ENCODE peak calls at places on chromosomes 12 and 14, in six cellular contexts. Z, A, F, X, C and H are unnamed samples.

GRCh38 chr12:6141048-6141447 is 16.6 kb upstream of the VWF start:
- DNase-seq in C (no peak), F (no peak), X (no peak), Z (peak; percentile 57), A (no peak), H (peak; percentile 77)

GRCh38 chr12:75446857-75447256 is 33.7 kb upstream of the GLIPR1 start:
- DNase-seq in X (no peak), Z (no peak), F (no peak), C (no peak), A (no peak), H (no peak)

GRCh38 chr12:70721958-70722357 is 84.7 kb upstream of the PTPRB start:
- DNase-seq in X (no peak), Z (no peak), C (no peak), A (no peak), F (no peak), H (no peak)

GRCh38 chr12:57803317-57803893 is 15.1 kb downstream of the AVIL start:
- DNase-seq in C (no peak), F (peak; percentile 24), X (no peak), Z (peak; percentile 31), A (peak; percentile 44), H (peak; percentile 17)

GRCh38 chr12:94563261-94563660 is 87.1 kb downstream of the TMCC3 start:
- DNase-seq in X (no peak), Z (no peak), F (no peak), A (no peak), C (no peak), H (no peak)

GRCh38 chr12:23083267-23083666 is 458.3 kb downstream of the ETNK1 start:
- DNase-seq in A (no peak), X (no peak), C (no peak), Z (no peak), F (peak; percentile 17), H (no peak)

GRCh38 chr12:59079472-59079871 is 159.2 kb upstream of the LRIG3 start:
- DNase-seq in X (no peak), A (no peak), F (no peak), C (no peak), Z (no peak), H (no peak)

GRCh38 chr12:3445127-3445978 is 45.6 kb upstream of the PRMT8 start:
- DNase-seq in X (no peak), A (no peak), F (peak; percentile 90), Z (no peak), C (no peak), H (no peak)

GRCh38 chr12:109932878-109933503 is 32.9 kb downstream of the TCHP start:
- DNase-seq in A (no peak), C (no peak), F (no peak), Z (no peak), X (no peak), H (no peak)

GRCh38 chr14:69715725-69716482 is 51.0 kb upstream of the SRSF5 start:
- DNase-seq in Z (no peak), C (no peak), A (no peak), F (peak; percentile 41), X (no peak), H (peak; percentile 90)

GRCh38 chr14:59020382-59020781 is 168.1 kb upstream of the DAAM1 start:
- DNase-seq in X (no peak), A (peak; percentile 28), Z (no peak), C (no peak), F (no peak), H (no peak)

GRCh38 chr12:63821781-63822251 is 22.7 kb upstream of the SRGAP1 start:
- DNase-seq in A (no peak), Z (no peak), C (no peak), X (no peak), F (no peak), H (no peak)

GRCh38 chr14:77014004-77014604 is 14.4 kb downstream of the IRF2BPL start:
- DNase-seq in X (no peak), F (no peak), A (no peak), Z (no peak), C (peak; percentile 75), H (no peak)

GRCh38 chr12:90868626-90869025 is 86.3 kb downstream of the CCER1 start:
- DNase-seq in C (no peak), A (no peak), X (no peak), Z (no peak), F (no peak), H (no peak)

GRCh38 chr14:34713122-34713680 is 1.2 kb downstream of the CFL2 start:
- DNase-seq in A (no peak), Z (no peak), C (no peak), F (no peak), X (no peak), H (no peak)

GRCh38 chr14:21724115-21724973 is 50.7 kb upstream of the OR4E1 start:
- DNase-seq in X (no peak), C (no peak), Z (no peak), F (no peak), A (no peak), H (no peak)

GRCh38 chr12:54216580-54217308 is 28.0 kb upstream of the SMUG1 start:
- DNase-seq in A (peak; percentile 88), F (peak; percentile 71), C (peak; percentile 83), X (peak; percentile 68), Z (peak; percentile 82), H (no peak)

GRCh38 chr14:76829650-76830421 is 3.6 kb downstream of the LRRC74A start:
- DNase-seq in X (no peak), A (no peak), Z (no peak), F (no peak), C (no peak), H (no peak)

GRCh38 chr12:122117979-122118378 is 39.4 kb downstream of the MLXIP start:
- DNase-seq in C (no peak), Z (no peak), F (no peak), A (no peak), X (no peak), H (no peak)

GRCh38 chr14:55104051-55104954 is 24.7 kb upstream of the LGALS3 start:
- DNase-seq in X (no peak), Z (no peak), C (no peak), A (peak; percentile 29), F (no peak), H (no peak)

GRCh38 chr12:132071001-132071810 is 72.9 kb downstream of the DDX51 start:
- DNase-seq in A (no peak), Z (peak; percentile 75), C (no peak), F (no peak), X (peak; percentile 35), H (no peak)

GRCh38 chr12:105212431-105212830 is 23.5 kb downstream of the APPL2 start:
- DNase-seq in X (no peak), F (no peak), A (no peak), Z (no peak), C (no peak), H (no peak)

GRCh38 chr14:96554315-96554910 is 52.2 kb downstream of the PAPOLA start:
- DNase-seq in C (no peak), X (no peak), Z (no peak), F (no peak), A (no peak), H (no peak)

GRCh38 chr14:101926085-101926484 is 38.3 kb upstream of the DYNC1H1 start:
- DNase-seq in C (no peak), Z (no peak), X (no peak), F (no peak), A (no peak), H (no peak)

GRCh38 chr12:55933158-55933798 is 2.3 kb downstream of the DGKA start:
- DNase-seq in Z (no peak), F (no peak), C (no peak), A (peak; percentile 97), X (no peak), H (no peak)

GRCh38 chr12:124754949-124755800 is 108.5 kb downstream of the SCARB1 start:
- DNase-seq in Z (no peak), X (no peak), F (peak; percentile 92), A (no peak), C (no peak), H (no peak)

GRCh38 chr14:61889914-61890351 is 127.7 kb downstream of the SNAPC1 start:
- DNase-seq in C (no peak), X (peak; percentile 24), A (no peak), Z (peak; percentile 64), F (no peak), H (no peak)

GRCh38 chr14:76922092-76922491 is 95.9 kb downstream of the LRRC74A start:
- DNase-seq in C (no peak), F (no peak), A (no peak), Z (no peak), X (no peak), H (no peak)

GRCh38 chr12:28191018-28191595 is 851 bp downstream of the CCDC91 start:
- DNase-seq in Z (peak; percentile 15), X (no peak), F (no peak), A (peak; percentile 48), C (no peak), H (no peak)

GRCh38 chr14:49526101-49526500 is 60.1 kb downstream of the RPS29 start:
- DNase-seq in F (no peak), Z (no peak), X (no peak), A (no peak), C (no peak), H (no peak)

GRCh38 chr12:120181991-120182631 is 12.4 kb downstream of the GCN1 start:
- DNase-seq in A (no peak), F (no peak), C (no peak), X (no peak), Z (no peak), H (no peak)

GRCh38 chr14:52802597-52802996 is 11.2 kb upstream of the GNPNAT1 start:
- DNase-seq in A (no peak), X (no peak), C (no peak), F (no peak), Z (no peak), H (no peak)

GRCh38 chr14:32986791-32987545 is 48.3 kb downstream of the NPAS3 start:
- DNase-seq in C (no peak), A (no peak), Z (no peak), F (no peak), X (no peak), H (no peak)

GRCh38 chr14:103001651-103002396 is 55.5 kb downstream of the CDC42BPB start:
- DNase-seq in Z (peak; percentile 58), A (no peak), X (peak; percentile 27), C (no peak), F (no peak), H (no peak)

GRCh38 chr14:90336985-90337384 is 5.2 kb upstream of the NRDE2 start:
- DNase-seq in Z (no peak), X (no peak), F (no peak), A (peak; percentile 21), C (no peak), H (no peak)